ENCODE peak calls at places on chromosomes 1 and 21, in four cellular contexts. N is brain microvascular endothelial cell, M is DND-41, O is epithelial cell of proximal tubule. W is an unnamed sample.

GRCh38 chr1:55310517-55310927 is 95.4 kb upstream of the USP24 start:
- DNase-seq in O (peak), N (peak), M (no peak), W (peak)

GRCh38 chr1:160675641-160676410 is 29.0 kb upstream of the SLAMF1 start:
- DNase-seq in M (peak), N (peak), O (no peak), W (peak)

GRCh38 chr1:176241385-176242015 is 34.4 kb upstream of the COP1 start:
- DNase-seq in O (peak), N (peak), M (no peak), W (peak)

GRCh38 chr1:243421784-243422183 is 165.9 kb downstream of the SDCCAG8 start:
- DNase-seq in O (peak), M (peak), N (peak), W (peak)

GRCh38 chr1:198543670-198544260 is 3.3 kb upstream of the ATP6V1G3 start:
- DNase-seq in M (no peak), N (no peak), O (no peak), W (no peak)

GRCh38 chr1:100265562-100265930 is 470 bp upstream of the RTCA start:
- DNase-seq in N (peak), O (peak), M (no peak), W (no peak)

GRCh38 chr21:45641480-45642035 is 2.0 kb upstream of the PCBP3 start:
- DNase-seq in M (no peak), N (no peak), O (no peak), W (no peak)

GRCh38 chr1:203271962-203272632 is 33.2 kb upstream of the BTG2 start:
- DNase-seq in M (no peak), N (no peak), O (no peak), W (no peak)

GRCh38 chr1:183967914-183968313 is 69.6 kb downstream of the COLGALT2 start:
- DNase-seq in N (no peak), M (no peak), O (no peak), W (no peak)

GRCh38 chr1:224300346-224300745 is 29.6 kb downstream of the NVL start:
- DNase-seq in M (no peak), N (peak), O (peak), W (peak)

GRCh38 chr21:39006653-39007417 is 176.4 kb downstream of the PSMG1 start:
- DNase-seq in M (no peak), N (no peak), O (no peak), W (peak)

GRCh38 chr1:43554444-43554992 is 23.8 kb downstream of the PTPRF start:
- DNase-seq in M (peak), O (no peak), N (peak), W (peak)
- TF ChIP-seq CTCF in M (peak), O (peak), N (peak), W (peak)

GRCh38 chr1:11072216-11072917 is 12.5 kb upstream of the SRM start:
- DNase-seq in O (no peak), N (no peak), M (no peak), W (no peak)
- H3K4me3 ChIP-seq in O (no peak), N (no peak), M (no peak), W (no peak)

GRCh38 chr1:20152599-20152930 is 13.4 kb downstream of the PLA2G2F start:
- DNase-seq in M (no peak), O (no peak), N (no peak), W (no peak)
- TF ChIP-seq CTCF in M (no peak), O (peak), N (no peak), W (no peak)

GRCh38 chr1:1600861-1601563 is 1.1 kb upstream of the FNDC10 start:
- DNase-seq in O (no peak), N (no peak), M (no peak), W (no peak)
- H3K4me3 ChIP-seq in O (no peak), N (no peak), M (no peak), W (no peak)

GRCh38 chr1:119781434-119782210 is 12.9 kb upstream of the HMGCS2 start:
- DNase-seq in O (no peak), N (no peak), M (no peak), W (no peak)
- TF ChIP-seq CTCF in O (no peak), N (no peak), M (no peak), W (no peak)

GRCh38 chr1:182098301-182098700 is 36.8 kb upstream of the ZNF648 start:
- DNase-seq in M (no peak), O (no peak), N (no peak), W (no peak)

GRCh38 chr1:182101415-182102041 is 40.0 kb upstream of the ZNF648 start:
- DNase-seq in N (no peak), M (no peak), O (no peak), W (no peak)

GRCh38 chr1:182107218-182107617 is 45.7 kb upstream of the ZNF648 start:
- DNase-seq in O (no peak), N (no peak), M (no peak), W (no peak)

GRCh38 chr1:182102042-182102416 is 40.5 kb upstream of the ZNF648 start:
- DNase-seq in N (no peak), O (no peak), M (no peak), W (no peak)
- H3K4me3 ChIP-seq in N (no peak), O (no peak), M (no peak), W (no peak)

GRCh38 chr1:228101994-228102790 is 933 bp downstream of the C1orf35 start:
- DNase-seq in O (no peak), N (no peak), M (peak), W (no peak)
- TF ChIP-seq CTCF in O (peak), N (peak), M (peak), W (peak)

GRCh38 chr1:108154323-108154722 is 45.8 kb downstream of the SLC25A24 start:
- DNase-seq in O (no peak), N (no peak), M (no peak), W (peak)
- H3K4me3 ChIP-seq in O (no peak), N (no peak), M (no peak), W (no peak)